ENCODE peak calls at places on chromosome 21, in five cellular contexts. R is mesendoderm, J is H1, O is IMR-90, V is mesenchymal stem cell. N is an unnamed sample.

GRCh38 chr21:43702785-43703067 is 16.2 kb upstream of the PDXK start:
- DNase-seq in R (no peak), J (no peak), O (no peak), V (no peak), N (no peak)

GRCh38 chr21:29875873-29876272 is 63.9 kb downstream of the GRIK1 start:
- DNase-seq in R (no peak), J (no peak), O (no peak), V (no peak), N (no peak)

GRCh38 chr21:42097274-42097673 is 26.2 kb downstream of the UMODL1 start:
- DNase-seq in R (no peak), J (no peak), O (peak), V (peak), N (no peak)

GRCh38 chr21:23887709-23888303 is 1719.5 kb downstream of the MRPL39 start:
- DNase-seq in R (no peak), J (no peak), O (no peak), V (no peak), N (no peak)

GRCh38 chr21:44686000-44686781 is 4.2 kb upstream of the KRTAP12-1 start:
- DNase-seq in R (peak), J (no peak), O (no peak), V (no peak), N (no peak)

GRCh38 chr21:29257701-29258100 is 41.0 kb upstream of the BACH1 start:
- DNase-seq in R (no peak), J (no peak), O (no peak), V (no peak), N (no peak)

GRCh38 chr21:42443876-42444744 is 40.4 kb downstream of the UBASH3A start:
- DNase-seq in R (no peak), J (no peak), O (no peak), V (no peak), N (no peak)

GRCh38 chr21:30256100-30256499 is 26.6 kb downstream of the KRTAP24-1 start:
- DNase-seq in R (no peak), J (no peak), O (no peak), V (no peak), N (no peak)

GRCh38 chr21:44838951-44839350 is 21.1 kb upstream of the SUMO3 start:
- DNase-seq in R (no peak), J (no peak), O (no peak), V (no peak), N (no peak)

GRCh38 chr21:39527664-39528381 is 76.1 kb downstream of the SH3BGR start:
- DNase-seq in R (no peak), J (no peak), O (no peak), V (no peak), N (no peak)

GRCh38 chr21:34630536-34631143 is 15.7 kb upstream of the RCAN1 start:
- DNase-seq in R (peak), J (no peak), O (peak), V (peak), N (peak)

GRCh38 chr21:42336065-42336464 is 14.7 kb downstream of the TFF2 start:
- DNase-seq in R (peak), J (peak), O (peak), V (peak), N (no peak)

GRCh38 chr21:44606495-44606894 is 5.4 kb upstream of the KRTAP10-8 start:
- DNase-seq in R (no peak), J (no peak), O (no peak), V (no peak), N (no peak)

GRCh38 chr21:45356251-45356650 is 48.7 kb upstream of the COL18A1 start:
- DNase-seq in R (no peak), J (no peak), O (no peak), V (no peak), N (no peak)

GRCh38 chr21:44869860-44870747 is 3.4 kb downstream of the PTTG1IP start:
- DNase-seq in R (peak), J (no peak), O (peak), V (peak), N (no peak)

GRCh38 chr21:40054403-40054802 is 187.2 kb downstream of the PCP4 start:
- DNase-seq in R (no peak), J (no peak), O (no peak), V (no peak), N (no peak)

GRCh38 chr21:38524168-38525153 is 26.2 kb upstream of the ERG start:
- DNase-seq in R (no peak), J (no peak), O (no peak), V (no peak), N (no peak)

DNA sequence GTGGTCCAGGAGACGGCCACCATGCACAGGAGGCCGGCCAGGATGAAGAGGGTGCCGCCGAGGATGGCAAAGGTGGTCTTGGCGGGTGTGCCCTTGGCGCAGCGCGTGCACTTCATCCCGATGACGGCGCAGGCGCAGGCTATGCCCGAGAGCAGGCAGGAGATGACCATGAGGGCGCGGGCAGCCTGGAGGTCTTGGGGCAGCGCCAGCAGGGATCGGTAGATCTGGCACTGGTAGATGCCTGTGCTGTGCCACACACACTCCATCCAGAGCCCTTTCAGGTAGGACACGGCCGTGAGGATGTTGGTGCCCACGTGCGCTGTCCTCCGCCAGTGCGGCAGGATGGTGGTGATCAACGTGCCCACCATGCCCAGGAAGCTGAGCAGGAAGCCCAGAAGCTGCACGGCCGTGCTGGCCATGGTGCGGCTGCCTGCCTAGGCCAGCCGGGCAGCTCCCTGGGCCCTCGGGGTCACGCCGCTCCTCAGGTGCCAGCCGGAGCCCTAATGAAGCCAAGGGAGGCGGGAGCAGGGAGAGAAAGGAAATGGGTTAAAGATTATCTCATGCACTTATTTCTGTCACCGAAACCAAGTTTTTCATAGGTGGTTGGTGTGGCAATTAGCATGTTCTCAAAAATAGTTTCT is 18.5 kb downstream of the CLDN14 start:
- DNase-seq in R (no peak), J (no peak), O (no peak), V (no peak), N (no peak)
- H3K23ac ChIP-seq in R (no peak), J (no peak), O (no peak), V (no peak), N (peak)

DNA sequence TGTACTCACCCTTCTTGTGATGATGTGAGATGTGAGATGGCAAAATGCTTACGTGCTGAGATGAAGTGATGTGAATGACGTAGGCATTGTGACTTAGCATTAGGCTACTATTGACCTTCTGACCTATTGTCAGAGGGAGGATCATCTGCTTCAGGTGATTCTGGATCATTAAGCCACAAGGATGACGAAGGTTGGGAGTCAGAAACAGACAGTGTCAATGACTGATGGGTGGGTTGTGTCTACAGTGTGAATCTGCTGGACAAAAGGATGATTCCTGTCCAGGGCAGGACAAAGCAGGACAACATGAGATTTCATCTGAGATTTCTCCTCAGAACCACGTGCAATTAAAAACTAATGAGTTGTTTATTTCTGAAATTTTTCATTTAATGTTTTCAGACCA is 129.0 kb downstream of the GABPA start:
- DNase-seq in R (no peak), J (no peak), O (no peak), V (no peak), N (no peak)
- H3K23ac ChIP-seq in R (no peak), J (no peak), O (no peak), V (no peak), N (no peak)

GRCh38 chr21:31543191-31543590 is 116.3 kb upstream of the SOD1 start:
- DNase-seq in R (no peak), J (no peak), O (peak), V (peak), N (no peak)
- H3K23ac ChIP-seq in R (no peak), J (no peak), O (no peak), V (no peak), N (no peak)

GRCh38 chr21:33434770-33435360 is 31.7 kb downstream of the IFNGR2 start:
- DNase-seq in R (no peak), J (no peak), O (peak), V (peak), N (no peak)

GRCh38 chr21:33433425-33434114 is 30.4 kb downstream of the IFNGR2 start:
- DNase-seq in R (no peak), J (no peak), O (no peak), V (no peak), N (no peak)

GRCh38 chr21:33432496-33432895 is 29.3 kb downstream of the IFNGR2 start:
- DNase-seq in R (no peak), J (no peak), O (no peak), V (no peak), N (no peak)

GRCh38 chr21:33430858-33431257 is 27.6 kb downstream of the IFNGR2 start:
- DNase-seq in R (no peak), J (no peak), O (no peak), V (no peak), N (no peak)

DNA sequence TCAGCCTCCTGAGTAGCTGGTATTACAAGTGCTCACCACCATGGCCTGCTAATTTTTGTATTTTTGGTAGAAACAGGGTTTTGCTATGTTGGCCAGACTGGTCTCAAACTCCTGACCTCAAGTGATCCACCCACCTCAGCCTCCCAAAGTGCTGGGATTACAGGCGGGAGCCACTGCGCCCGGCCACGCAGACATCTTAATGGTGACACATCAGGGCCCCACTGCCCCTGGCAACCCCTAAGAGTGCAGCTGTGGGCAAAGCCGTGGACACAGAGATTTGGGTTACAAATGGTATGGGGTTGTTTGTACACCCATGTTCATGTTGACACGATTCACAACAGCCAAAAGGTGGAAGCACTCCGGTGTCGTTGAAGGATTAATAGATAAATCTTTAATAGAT is 29.8 kb downstream of the IFNGR2 start:
- DNase-seq in R (no peak), J (no peak), O (no peak), V (no peak), N (no peak)
- H3K23ac ChIP-seq in R (no peak), J (no peak), O (no peak), V (no peak), N (no peak)